ENCODE peak calls at places on chromosome 9, in nine cellular contexts. A is pancreas; R is thoracic aorta; U is prostate gland; V is H9; I is CD8-positive, alpha-beta memory T cell; W is gastrocnemius medialis; N is tibial nerve; C is IMR-90. M is an unnamed sample. For H3K4me1, the result is how much of the 10 kb centered on the place peaks cover.

GRCh38 chr9:115240676-115241075 is 122.7 kb upstream of the TNC start:
- DNase-seq in W (no peak), N (no peak), U (no peak), R (no peak), A (no peak), V (no peak), I (no peak), C (no peak), M (no peak)

GRCh38 chr9:122954253-122954691 is 13.5 kb downstream of the RABGAP1 start:
- DNase-seq in W (no peak), C (peak), U (no peak), N (no peak), V (no peak), A (no peak), R (no peak), I (no peak), M (no peak)

GRCh38 chr9:98016137-98016680 is 33.1 kb downstream of the ANP32B start:
- DNase-seq in A (no peak), I (no peak), V (peak), R (no peak), N (no peak), W (no peak), U (no peak), C (no peak), M (no peak)

GRCh38 chr9:108099854-108100253 is 610.3 kb upstream of the KLF4 start:
- DNase-seq in I (no peak), V (no peak), A (no peak), N (no peak), W (no peak), C (no peak), U (no peak), R (no peak), M (no peak)

GRCh38 chr9:115900698-115901097 is 252.9 kb upstream of the PAPPA start:
- DNase-seq in R (no peak), I (no peak), U (no peak), A (no peak), V (no peak), W (no peak), N (no peak), C (no peak), M (no peak)

GRCh38 chr9:826500-827280 is 14.8 kb upstream of the DMRT1 start:
- DNase-seq in V (peak), I (no peak), A (no peak), W (no peak), U (no peak), N (no peak), R (no peak), C (no peak), M (no peak)

GRCh38 chr9:101618693-101619092 is 23.9 kb upstream of the PPP3R2 start:
- DNase-seq in C (no peak), U (no peak), W (no peak), A (no peak), V (no peak), R (no peak), N (no peak), I (no peak), M (no peak)

GRCh38 chr9:96858018-96858573 is 3.8 kb upstream of the ZNF782 start:
- DNase-seq in I (no peak), C (peak), R (no peak), N (no peak), A (no peak), V (no peak), W (no peak), U (no peak), M (no peak)

GRCh38 chr9:78121488-78121887 is 89.9 kb upstream of the GNAQ start:
- DNase-seq in I (peak), R (no peak), N (peak), U (peak), A (peak), C (peak), W (peak), V (peak), M (peak)

GRCh38 chr9:18473551-18474279 is at the start of gene ADAMTSL1:
- DNase-seq in C (peak), N (no peak), U (peak), W (no peak), V (peak), A (no peak), I (no peak), R (no peak), M (peak)

GRCh38 chr9:751137-752051 is 90.1 kb upstream of the DMRT1 start:
- DNase-seq in C (peak), U (no peak), V (no peak), I (no peak), A (no peak), W (peak), R (no peak), N (no peak), M (no peak)

GRCh38 chr9:134191455-134192209 is 27.3 kb upstream of the RNU6ATAC start:
- DNase-seq in V (no peak), R (no peak), W (no peak), A (no peak), U (no peak), N (peak), C (no peak), I (no peak), M (peak)

GRCh38 chr9:87054999-87055686 is 107.8 kb upstream of the GAS1 start:
- DNase-seq in N (no peak), W (no peak), V (no peak), A (no peak), C (no peak), I (no peak), R (no peak), U (no peak), M (no peak)

GRCh38 chr9:125655074-125655633 is 51.9 kb downstream of the MAPKAP1 start:
- DNase-seq in I (no peak), N (no peak), C (no peak), U (no peak), V (no peak), A (no peak), W (no peak), R (no peak), M (no peak)

GRCh38 chr9:130303613-130304055 is 38.1 kb downstream of the HMCN2 start:
- DNase-seq in N (no peak), C (no peak), V (no peak), U (no peak), W (no peak), A (peak), R (no peak), I (no peak), M (peak)

GRCh38 chr9:108271646-108272349 is 584.0 kb downstream of the ACTL7B start:
- DNase-seq in V (peak), U (peak), N (no peak), I (no peak), W (no peak), A (no peak), R (no peak), C (peak), M (no peak)

GRCh38 chr9:109192732-109193361 is 25.8 kb upstream of the FRRS1L start:
- DNase-seq in V (peak), W (no peak), C (peak), N (no peak), A (no peak), R (no peak), I (no peak), U (peak), M (peak)

GRCh38 chr9:93911871-93912554 is 43.1 kb downstream of the BARX1 start:
- DNase-seq in A (peak), C (peak), N (no peak), V (peak), U (peak), R (no peak), I (no peak), W (no peak), M (peak)

GRCh38 chr9:83957029-83957513 is 22.9 kb downstream of the HNRNPK start:
- DNase-seq in U (no peak), R (no peak), A (no peak), V (no peak), W (no peak), I (no peak), N (no peak), C (no peak), M (no peak)

GRCh38 chr9:113482341-113482740 is 18.8 kb downstream of the RGS3 start:
- DNase-seq in U (no peak), W (peak), V (no peak), N (no peak), R (no peak), I (no peak), C (no peak), A (no peak), M (no peak)

GRCh38 chr9:107174441-107174840 is 108.6 kb upstream of the RAD23B start:
- DNase-seq in R (no peak), W (peak), U (no peak), C (no peak), N (no peak), V (no peak), A (peak), I (no peak), M (no peak)

GRCh38 chr9:3951266-3951665 is 348.6 kb downstream of the GLIS3 start:
- DNase-seq in V (no peak), A (no peak), U (no peak), N (no peak), C (peak), R (no peak), I (no peak), W (no peak), M (no peak)

GRCh38 chr9:438961-439768 is 224.5 kb downstream of the DOCK8 start:
- DNase-seq in V (no peak), R (no peak), N (peak), I (no peak), U (no peak), W (peak), C (no peak), A (peak), M (peak)

GRCh38 chr9:21831841-21832509 is 29.5 kb downstream of the MTAP start:
- DNase-seq in N (no peak), U (no peak), R (no peak), A (no peak), I (no peak), V (no peak), C (peak), W (no peak), M (no peak)

GRCh38 chr9:136545065-136545965 is 533 bp downstream of the NOTCH1 start:
- DNase-seq in R (no peak), U (no peak), V (no peak), A (no peak), C (no peak), W (no peak), N (no peak), I (peak), M (no peak)

GRCh38 chr9:87237337-87237736 is 260.3 kb upstream of the DAPK1 start:
- DNase-seq in N (no peak), R (no peak), V (no peak), I (no peak), C (no peak), U (no peak), A (no peak), W (no peak), M (no peak)

GRCh38 chr9:83665576-83666200 is 42.1 kb downstream of the UBQLN1 start:
- DNase-seq in N (no peak), R (no peak), W (no peak), C (no peak), V (no peak), A (no peak), U (no peak), I (no peak), M (no peak)

GRCh38 chr9:61666849-61667371 is 477.1 kb downstream of the SPATA31A7 start:
- DNase-seq in N (no peak), U (peak), C (no peak), V (peak), R (no peak), A (peak), I (no peak), W (no peak), M (no peak)

GRCh38 chr9:34993502-34994428 is 4.2 kb downstream of the DNAJB5 start:
- DNase-seq in R (peak), U (no peak), V (peak), A (no peak), N (peak), I (no peak), C (peak), W (peak), M (peak)

GRCh38 chr9:136983611-136984314 is 970 bp downstream of the LCNL1 start:
- DNase-seq in I (no peak), U (no peak), A (no peak), V (no peak), R (no peak), C (no peak), N (no peak), W (no peak), M (peak)

GRCh38 chr9:33320568-33321261 is 30.4 kb downstream of the NFX1 start:
- DNase-seq in A (no peak), R (no peak), N (no peak), U (no peak), I (no peak), C (peak), V (no peak), W (peak), M (no peak)

GRCh38 chr9:135990468-135991429 is 29.6 kb upstream of the UBAC1 start:
- DNase-seq in W (no peak), U (no peak), I (peak), A (no peak), R (no peak), V (peak), C (peak), N (no peak), M (no peak)

GRCh38 chr9:93190133-93190525 is 6.2 kb downstream of the WNK2 start:
- DNase-seq in W (no peak), N (no peak), V (no peak), I (no peak), A (no peak), C (no peak), R (no peak), U (no peak), M (no peak)

GRCh38 chr9:121645853-121646807 is 5.3 kb upstream of the DAB2IP start:
- DNase-seq in I (no peak), C (no peak), W (no peak), U (no peak), R (no peak), V (no peak), A (no peak), N (no peak), M (no peak)

GRCh38 chr9:73807956-73808355 is 656.3 kb downstream of the ANXA1 start:
- DNase-seq in W (no peak), U (no peak), N (no peak), I (no peak), A (no peak), C (no peak), R (no peak), V (no peak), M (no peak)

GRCh38 chr9:134814598-134815215 is 65.9 kb upstream of the FCN2 start:
- DNase-seq in C (peak), W (no peak), V (no peak), N (no peak), R (no peak), I (no peak), U (no peak), A (no peak), M (no peak)

GRCh38 chr9:134424818-134425217 is 98.6 kb downstream of the RXRA start:
- DNase-seq in U (no peak), N (no peak), W (no peak), C (no peak), I (no peak), A (no peak), V (no peak), R (no peak), M (no peak)

GRCh38 chr9:18708429-18708828 is 234.5 kb downstream of the ADAMTSL1 start:
- DNase-seq in W (no peak), U (no peak), I (no peak), A (no peak), R (no peak), N (no peak), V (no peak), C (no peak), M (no peak)

GRCh38 chr9:131839281-131840084 is 99.6 kb upstream of the RAPGEF1 start:
- DNase-seq in W (no peak), A (no peak), C (peak), N (peak), I (peak), U (no peak), V (no peak), R (no peak), M (no peak)
- H3K4me1 ChIP-seq in W (under half), A (under half), C (under half), N (under half), I (under half), U (under half), V (under half), R (under half), M (under half)

DNA sequence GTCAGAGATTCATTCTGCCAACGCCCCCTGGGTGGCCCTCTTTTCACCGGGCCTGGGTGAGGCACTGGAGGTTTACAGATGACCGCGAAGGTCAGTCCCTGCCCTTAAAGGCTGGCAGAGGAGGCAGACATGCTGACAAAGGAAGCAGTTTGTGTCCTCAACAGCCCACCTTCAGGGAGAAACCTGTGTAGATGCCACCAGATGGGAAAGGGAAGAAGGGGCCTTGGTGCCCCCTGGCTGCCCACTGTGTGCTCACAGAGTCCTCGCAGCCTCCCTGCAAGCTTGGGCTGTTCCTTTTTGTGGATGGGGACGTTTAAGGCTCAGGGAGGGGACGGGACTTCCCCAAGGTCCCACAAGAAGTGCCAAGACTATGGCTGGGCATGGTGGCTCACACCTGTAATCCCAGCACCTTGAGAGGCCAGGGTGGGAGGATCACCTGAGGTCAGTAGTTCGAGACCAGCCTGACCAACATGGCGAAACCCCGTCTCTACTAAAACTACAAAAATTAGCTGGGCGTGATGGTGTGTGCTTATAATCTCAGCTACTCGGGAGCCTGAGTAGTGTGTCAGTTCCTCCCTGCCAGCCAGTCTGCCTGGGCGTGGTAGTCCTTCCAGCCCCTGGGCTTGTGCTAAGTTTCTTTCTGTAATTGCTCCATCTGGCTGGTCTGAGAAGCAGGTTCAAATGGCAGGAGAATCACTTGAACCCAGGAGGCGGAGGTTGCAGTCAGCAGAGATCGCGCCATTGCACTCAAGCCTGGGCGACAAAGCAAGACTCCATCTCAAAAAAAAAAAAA is 36.2 kb downstream of the NEK6 start:
- DNase-seq in U (no peak), V (no peak), C (no peak), I (no peak), N (no peak), W (no peak), R (no peak), A (no peak), M (no peak)
- H3K4me1 ChIP-seq in U (under half), V (under half), C (half or more), I (under half), N (half or more), W (under half), R (half or more), A (under half), M (under half)

GRCh38 chr9:128098936-128099931 is 28.3 kb downstream of the PTGES2 start:
- DNase-seq in C (no peak), I (no peak), N (no peak), W (peak), R (no peak), A (no peak), U (no peak), V (no peak), M (no peak)
- H3K4me1 ChIP-seq in C (under half), I (half or more), N (half or more), W (half or more), R (half or more), A (under half), U (under half), V (under half), M (under half)

DNA sequence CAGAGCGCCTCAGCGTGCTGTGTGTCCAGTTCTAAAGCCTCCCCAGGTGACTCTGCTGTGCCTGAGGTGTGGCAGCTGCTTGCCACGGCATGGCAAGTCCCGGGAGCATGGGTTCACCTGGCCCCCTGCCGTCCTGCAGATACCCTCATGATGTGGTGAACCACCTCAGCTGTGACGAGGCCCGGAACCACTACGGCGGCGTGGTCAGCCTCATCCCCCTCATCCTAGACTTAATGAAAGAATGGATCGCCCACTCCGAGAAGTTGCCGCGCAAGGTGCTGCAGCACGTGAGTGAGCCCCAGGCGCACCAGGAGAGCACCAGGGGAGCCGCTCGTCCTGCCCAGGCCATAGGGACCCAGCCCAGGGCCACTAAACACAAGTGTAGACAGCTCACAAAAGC is 9.5 kb downstream of the SPACA9 start:
- DNase-seq in W (no peak), N (no peak), R (no peak), C (no peak), U (no peak), A (no peak), I (no peak), V (no peak), M (no peak)
- H3K4me1 ChIP-seq in W (under half), N (under half), R (under half), C (under half), U (under half), A (under half), I (under half), V (under half), M (under half)

GRCh38 chr9:110255417-110256141 is 728 bp downstream of the TXN start:
- DNase-seq in A (peak), U (peak), C (peak), N (peak), V (peak), I (peak), R (peak), W (peak), M (peak)
- H3K4me1 ChIP-seq in A (under half), U (under half), C (under half), N (under half), V (under half), I (under half), R (under half), W (under half), M (under half)

DNA sequence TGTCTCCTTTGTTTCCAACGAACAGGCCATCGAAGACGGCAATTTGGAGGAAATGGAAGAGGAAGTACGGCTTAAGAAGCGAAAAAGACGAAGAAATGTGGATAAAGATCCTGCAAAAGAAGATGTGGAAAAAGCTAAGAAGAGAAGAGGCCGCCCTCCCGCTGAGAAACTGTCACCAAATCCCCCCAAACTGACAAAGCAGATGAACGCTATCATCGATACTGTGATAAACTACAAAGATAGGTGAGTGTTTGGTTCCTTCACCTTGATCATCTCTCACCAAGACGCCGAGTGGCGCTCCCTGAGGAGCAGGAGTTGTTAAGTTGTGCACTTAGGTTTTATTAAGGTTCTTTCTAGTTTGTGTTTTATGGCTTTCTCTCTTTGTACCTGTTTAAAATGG is 146.5 kb downstream of the SMARCA2 start:
- DNase-seq in C (no peak), I (no peak), R (no peak), V (no peak), W (no peak), A (no peak), U (no peak), N (no peak), M (no peak)
- H3K4me1 ChIP-seq in C (under half), I (under half), R (under half), V (under half), W (under half), A (under half), U (under half), N (under half), M (under half)

GRCh38 chr9:5845147-5845531 is 12.2 kb upstream of the ERMP1 start:
- DNase-seq in A (no peak), I (no peak), W (no peak), R (no peak), C (no peak), V (no peak), U (no peak), N (no peak), M (no peak)

GRCh38 chr9:5848372-5848882 is 15.5 kb upstream of the ERMP1 start:
- DNase-seq in V (no peak), N (no peak), C (no peak), A (no peak), I (no peak), R (no peak), U (no peak), W (no peak), M (no peak)

GRCh38 chr9:5843450-5844249 is 10.7 kb upstream of the ERMP1 start:
- DNase-seq in N (no peak), V (no peak), R (no peak), I (no peak), C (peak), W (no peak), A (no peak), U (peak), M (no peak)

GRCh38 chr9:5846501-5846921 is 13.6 kb upstream of the ERMP1 start:
- DNase-seq in C (peak), V (no peak), W (no peak), N (no peak), R (no peak), A (no peak), I (no peak), U (no peak), M (no peak)

GRCh38 chr9:5846080-5846479 is 13.2 kb upstream of the ERMP1 start:
- DNase-seq in A (no peak), C (no peak), I (no peak), V (no peak), W (no peak), N (no peak), R (no peak), U (no peak), M (no peak)
- H3K4me1 ChIP-seq in A (under half), C (under half), I (half or more), V (under half), W (under half), N (under half), R (under half), U (under half), M (under half)

M was measured in right cardiac atrium.